ENCODE peak calls at places on chromosomes 2 and 18, in six cellular contexts. N is fibroblast of lung, E is mesendoderm, V is IMR-90, A is H1, I is SK-N-SH. R is an unnamed sample.

GRCh38 chr18:49013961-49014604 is 63.3 kb upstream of the SMAD7 start:
- DNase-seq in N (no peak), E (no peak), V (no peak), A (peak), I (no peak), R (no peak)

GRCh38 chr2:47029737-47030524 is 114.3 kb upstream of the MCFD2 start:
- DNase-seq in N (peak), E (no peak), V (peak), A (no peak), I (no peak), R (peak)

GRCh38 chr18:37435996-37436395 is 129.6 kb downstream of the CELF4 start:
- DNase-seq in N (peak), E (no peak), V (no peak), A (no peak), I (no peak), R (peak)

GRCh38 chr2:28206786-28207185 is 185.9 kb upstream of the FOSL2 start:
- DNase-seq in N (peak), E (no peak), V (no peak), A (no peak), I (no peak), R (no peak)

GRCh38 chr2:176158855-176159677 is 2.0 kb downstream of the HOXD3 start:
- DNase-seq in N (peak), E (peak), V (no peak), A (no peak), I (peak), R (no peak)

GRCh38 chr18:9025104-9025838 is 77.2 kb upstream of the NDUFV2 start:
- DNase-seq in N (peak), E (no peak), V (peak), A (no peak), I (no peak), R (peak)

GRCh38 chr18:10797882-10798281 is 272.1 kb downstream of the NAPG start:
- DNase-seq in N (no peak), E (peak), V (no peak), A (no peak), I (no peak), R (no peak)

GRCh38 chr2:191217580-191217979 is 27.6 kb upstream of the MYO1B start:
- DNase-seq in N (peak), E (peak), V (peak), A (no peak), I (no peak), R (peak)

GRCh38 chr2:231211461-231211860 is 13.0 kb downstream of the ARMC9 start:
- DNase-seq in N (no peak), E (no peak), V (no peak), A (no peak), I (no peak), R (no peak)

GRCh38 chr18:48910972-48911545 is 39.7 kb downstream of the SMAD7 start:
- DNase-seq in N (no peak), E (no peak), V (no peak), A (no peak), I (no peak), R (no peak)

GRCh38 chr2:236711440-236711839 is 141.8 kb downstream of the ACKR3 start:
- DNase-seq in N (peak), E (no peak), V (no peak), A (no peak), I (no peak), R (peak)

GRCh38 chr2:238995634-238996033 is 147.7 kb downstream of the TWIST2 start:
- DNase-seq in N (peak), E (no peak), V (no peak), A (no peak), I (no peak), R (peak)

GRCh38 chr2:74991977-74992376 is 33.5 kb downstream of the POLE4 start:
- DNase-seq in N (peak), E (peak), V (peak), A (no peak), I (no peak), R (peak)

GRCh38 chr18:59488899-59489298 is 129.8 kb upstream of the LMAN1 start:
- DNase-seq in N (no peak), E (no peak), V (no peak), A (no peak), I (no peak), R (no peak)

GRCh38 chr18:56019908-56020307 is 431.9 kb upstream of the TCF4 start:
- DNase-seq in N (no peak), E (no peak), V (no peak), A (no peak), I (no peak), R (no peak)

GRCh38 chr2:70537840-70538239 is 15.8 kb downstream of the TGFA start:
- DNase-seq in N (no peak), E (no peak), V (no peak), A (no peak), I (no peak), R (no peak)

GRCh38 chr2:141611143-141611571 is 519.7 kb downstream of the LRP1B start:
- DNase-seq in N (peak), E (peak), V (peak), A (no peak), I (no peak), R (no peak)

GRCh38 chr2:18883626-18884456 is 294.5 kb upstream of the NT5C1B start:
- DNase-seq in N (peak), E (peak), V (peak), A (no peak), I (no peak), R (peak)

GRCh38 chr18:33578371-33579146 is 540 bp downstream of the ASXL3 start:
- DNase-seq in N (no peak), E (peak), V (no peak), A (peak), I (no peak), R (no peak)

GRCh38 chr2:239706407-239706806 is 305.6 kb upstream of the HDAC4 start:
- DNase-seq in N (no peak), E (peak), V (no peak), A (no peak), I (no peak), R (no peak)

GRCh38 chr2:182072861-182073260 is 87.2 kb downstream of the PPP1R1C start:
- DNase-seq in N (peak), E (no peak), V (no peak), A (no peak), I (no peak), R (no peak)

GRCh38 chr2:47049502-47049901 is 105.6 kb downstream of the STPG4 start:
- DNase-seq in N (no peak), E (no peak), V (no peak), A (no peak), I (no peak), R (no peak)

GRCh38 chr2:225660262-225661091 is 261.0 kb downstream of the NYAP2 start:
- DNase-seq in N (peak), E (peak), V (peak), A (peak), I (peak), R (peak)

GRCh38 chr2:99565227-99565626 is 75.4 kb upstream of the REV1 start:
- DNase-seq in N (no peak), E (peak), V (no peak), A (no peak), I (no peak), R (no peak)

GRCh38 chr2:131052741-131053263 is 40.5 kb downstream of the FAM168B start:
- DNase-seq in N (no peak), E (no peak), V (no peak), A (no peak), I (no peak), R (no peak)

GRCh38 chr2:27109083-27109482 is 9.8 kb downstream of the CGREF1 start:
- DNase-seq in N (no peak), E (no peak), V (no peak), A (no peak), I (no peak), R (no peak)

GRCh38 chr2:21050164-21050563 is 6.3 kb upstream of the APOB start:
- DNase-seq in N (no peak), E (no peak), V (no peak), A (peak), I (no peak), R (no peak)

GRCh38 chr2:174762464-174762863 is 1.8 kb downstream of the CHRNA1 start:
- DNase-seq in N (no peak), E (no peak), V (no peak), A (no peak), I (no peak), R (no peak)

GRCh38 chr2:229654437-229654836 is 59.9 kb downstream of the DNER start:
- DNase-seq in N (no peak), E (no peak), V (no peak), A (no peak), I (no peak), R (no peak)

GRCh38 chr2:101371635-101372034 is 15.7 kb downstream of the CREG2 start:
- DNase-seq in N (no peak), E (no peak), V (no peak), A (no peak), I (no peak), R (no peak)

GRCh38 chr2:96152301-96153165 is 7.3 kb upstream of the DUSP2 start:
- DNase-seq in N (no peak), E (no peak), V (no peak), A (no peak), I (peak), R (no peak)

GRCh38 chr2:122072666-122073065 is 317.2 kb downstream of the TSN start:
- DNase-seq in N (peak), E (peak), V (peak), A (no peak), I (no peak), R (no peak)

GRCh38 chr2:64260817-64261216 is 116.6 kb upstream of the PELI1 start:
- DNase-seq in N (no peak), E (no peak), V (no peak), A (no peak), I (no peak), R (no peak)

GRCh38 chr18:79940126-79940813 is 11.2 kb downstream of the SLC66A2 start:
- DNase-seq in N (no peak), E (no peak), V (no peak), A (no peak), I (no peak), R (no peak)

GRCh38 chr2:151111599-151112278 is 149.9 kb downstream of the RBM43 start:
- DNase-seq in N (peak), E (peak), V (peak), A (no peak), I (no peak), R (peak)

GRCh38 chr2:75641587-75641986 is 5.0 kb upstream of the MRPL19 start:
- DNase-seq in N (no peak), E (no peak), V (peak), A (no peak), I (no peak), R (no peak)

GRCh38 chr18:76837071-76837470 is 14.7 kb downstream of the ZNF236 start:
- DNase-seq in N (no peak), E (no peak), V (no peak), A (no peak), I (no peak), R (no peak)
- H3K9ac ChIP-seq in N (no peak), E (no peak), V (no peak), A (no peak), I (no peak), R (no peak)

DNA sequence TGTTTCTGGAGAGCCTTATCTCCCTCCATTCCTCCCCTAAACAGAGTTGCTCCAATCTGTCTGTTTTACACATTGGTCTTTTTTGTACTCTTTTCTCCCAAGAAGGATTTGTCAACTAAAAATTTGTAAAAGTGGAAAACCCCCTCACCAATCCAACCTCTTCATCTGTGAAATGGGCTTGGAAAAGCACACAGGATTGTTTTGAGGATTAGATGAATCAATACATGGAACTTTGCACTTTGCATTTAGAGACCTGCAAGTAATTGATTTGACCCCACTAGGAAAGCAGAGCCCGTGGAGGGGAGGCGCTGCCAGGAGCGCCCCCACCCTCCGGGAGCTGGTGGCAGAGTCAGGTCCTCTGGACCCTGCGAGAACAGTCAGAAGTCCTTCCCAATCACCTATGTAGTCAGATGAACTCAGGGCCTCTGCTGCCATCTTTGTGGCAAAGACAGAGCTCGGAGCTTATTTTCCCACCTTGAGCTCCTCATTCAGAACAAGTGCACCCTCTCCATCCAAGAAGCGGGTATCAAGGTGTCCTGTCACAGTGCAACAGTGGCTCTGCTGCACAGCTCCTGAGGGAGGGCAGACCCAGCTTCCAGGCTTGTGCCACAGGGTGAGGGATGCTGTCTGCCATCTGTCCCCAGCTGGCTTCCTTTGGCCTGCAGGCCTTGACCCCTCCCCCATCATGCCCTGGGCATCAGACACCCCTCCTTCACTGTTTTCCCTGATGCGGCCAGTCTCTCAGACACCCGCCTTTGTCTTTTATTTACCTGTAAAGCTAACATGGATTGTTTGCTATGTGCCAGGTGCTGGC is 1.7 kb upstream of the TMEM185B start:
- DNase-seq in N (no peak), E (no peak), V (no peak), A (no peak), I (no peak), R (no peak)
- H3K9ac ChIP-seq in N (no peak), E (no peak), V (no peak), A (no peak), I (no peak), R (no peak)

GRCh38 chr2:109320195-109320935 is 191.4 kb downstream of the SH3RF3 start:
- DNase-seq in N (no peak), E (no peak), V (no peak), A (no peak), I (no peak), R (no peak)

GRCh38 chr2:109322646-109323045 is 193.6 kb downstream of the SH3RF3 start:
- DNase-seq in N (no peak), E (no peak), V (no peak), A (no peak), I (no peak), R (no peak)

GRCh38 chr2:109322111-109322510 is 193.1 kb downstream of the SH3RF3 start:
- DNase-seq in N (peak), E (no peak), V (peak), A (no peak), I (no peak), R (peak)

GRCh38 chr2:109318949-109319342 is 189.9 kb downstream of the SH3RF3 start:
- DNase-seq in N (no peak), E (no peak), V (no peak), A (no peak), I (no peak), R (no peak)

DNA sequence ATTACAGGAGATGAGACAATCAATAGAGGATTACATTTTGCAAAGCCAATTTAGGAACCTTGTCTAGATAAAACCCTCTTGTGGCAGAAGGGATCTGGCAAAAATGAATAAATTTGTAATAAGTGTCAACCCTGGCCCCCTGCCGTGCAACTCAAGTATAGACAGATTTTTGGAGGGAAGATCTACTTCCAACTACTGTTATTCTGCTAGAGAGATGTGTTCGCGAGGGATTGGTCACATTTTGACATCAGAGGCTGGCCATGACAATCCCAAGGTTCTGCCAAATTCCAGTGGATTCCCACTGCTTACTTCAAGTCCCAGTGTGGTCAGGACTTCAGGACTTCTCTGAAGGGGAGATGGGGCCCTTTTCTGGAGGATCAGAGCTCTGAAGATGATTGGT is 192.6 kb downstream of the SH3RF3 start:
- DNase-seq in N (peak), E (no peak), V (peak), A (no peak), I (no peak), R (no peak)
- H3K9ac ChIP-seq in N (peak), E (no peak), V (peak), A (no peak), I (no peak), R (no peak)

GRCh38 chr2:85886585-85886984 is 2.2 kb downstream of the ST3GAL5 start:
- DNase-seq in N (peak), E (no peak), V (peak), A (no peak), I (no peak), R (peak)
- H3K9ac ChIP-seq in N (peak), E (no peak), V (peak), A (no peak), I (peak), R (peak)

GRCh38 chr2:218275368-218276072 is 5.2 kb downstream of the PNKD start:
- DNase-seq in N (no peak), E (no peak), V (no peak), A (no peak), I (no peak), R (no peak)

GRCh38 chr2:218276986-218277755 is 6.9 kb downstream of the PNKD start:
- DNase-seq in N (no peak), E (no peak), V (no peak), A (no peak), I (no peak), R (no peak)

GRCh38 chr2:218278531-218279360 is 8.4 kb downstream of the PNKD start:
- DNase-seq in N (no peak), E (no peak), V (no peak), A (no peak), I (no peak), R (no peak)

GRCh38 chr2:218280260-218280870 is 10.0 kb downstream of the PNKD start:
- DNase-seq in N (no peak), E (no peak), V (no peak), A (no peak), I (no peak), R (no peak)

GRCh38 chr2:218277921-218278320 is 7.6 kb downstream of the PNKD start:
- DNase-seq in N (no peak), E (no peak), V (no peak), A (no peak), I (no peak), R (no peak)
- H3K9ac ChIP-seq in N (no peak), E (no peak), V (no peak), A (no peak), I (no peak), R (no peak)

DNA sequence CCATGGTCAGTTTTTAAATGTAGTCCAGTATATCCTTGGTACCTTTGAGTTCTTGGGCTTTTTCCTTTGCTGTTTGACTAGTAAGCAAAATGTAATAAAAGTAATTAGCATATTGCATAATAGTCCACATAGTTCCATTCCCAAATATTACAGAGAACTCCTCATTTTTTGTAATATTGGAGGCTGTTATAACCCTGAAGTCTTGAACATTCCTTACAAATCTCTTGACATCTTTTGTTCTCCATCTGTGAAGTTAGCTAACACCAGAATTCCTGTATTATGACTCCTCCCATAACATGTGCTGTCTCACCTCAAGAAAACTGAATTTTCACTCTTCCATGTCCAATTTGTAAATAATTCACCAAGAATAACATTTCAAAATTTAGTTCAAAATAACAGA is 17.1 kb downstream of the CREB1 start:
- DNase-seq in N (peak), E (no peak), V (no peak), A (no peak), I (no peak), R (no peak)
- H3K9ac ChIP-seq in N (no peak), E (no peak), V (no peak), A (no peak), I (no peak), R (no peak)

GRCh38 chr2:2331905-2332280 is 818 bp upstream of the MYT1L start:
- DNase-seq in N (no peak), E (peak), V (no peak), A (peak), I (peak), R (no peak)
- H3K9ac ChIP-seq in N (no peak), E (no peak), V (no peak), A (no peak), I (no peak), R (no peak)

GRCh38 chr18:13305326-13305725 is 86.8 kb downstream of the LDLRAD4 start:
- DNase-seq in N (no peak), E (no peak), V (no peak), A (no peak), I (no peak), R (no peak)

GRCh38 chr18:13300796-13301195 is 82.2 kb downstream of the LDLRAD4 start:
- DNase-seq in N (no peak), E (no peak), V (no peak), A (no peak), I (no peak), R (no peak)

GRCh38 chr18:13302611-13303267 is 84.2 kb downstream of the LDLRAD4 start:
- DNase-seq in N (no peak), E (no peak), V (no peak), A (no peak), I (no peak), R (no peak)

GRCh38 chr18:13301691-13302469 is 83.3 kb downstream of the LDLRAD4 start:
- DNase-seq in N (no peak), E (no peak), V (no peak), A (no peak), I (no peak), R (no peak)

DNA sequence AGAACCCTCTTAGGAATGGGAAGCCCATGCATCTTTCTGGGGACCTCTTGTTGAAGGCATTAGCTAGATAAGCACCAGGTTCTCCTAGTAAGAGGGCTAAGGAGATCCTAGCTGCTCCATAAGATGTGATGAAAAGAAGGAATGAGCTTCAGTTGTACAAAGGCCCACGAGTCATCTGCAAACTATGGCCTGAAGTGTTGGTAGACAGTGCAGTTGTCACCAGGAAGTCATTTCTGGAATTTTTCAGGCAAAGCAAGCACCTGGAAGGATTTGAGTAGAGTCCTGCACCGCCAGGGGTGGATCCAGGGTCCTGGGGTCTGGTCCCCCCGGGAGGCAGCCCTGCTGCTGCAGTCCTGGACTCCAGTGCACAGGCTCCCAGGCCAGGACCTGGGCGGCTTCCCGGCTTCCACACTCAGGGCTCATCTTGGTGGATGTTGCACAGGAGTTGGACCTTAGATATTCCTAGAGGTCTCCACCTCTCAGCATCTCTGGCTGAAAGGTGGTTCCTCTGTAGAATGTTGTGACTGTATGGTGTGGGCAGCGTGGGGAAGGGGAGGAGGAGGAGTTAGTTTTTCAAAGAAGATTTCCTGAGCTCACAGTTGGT is 85.3 kb downstream of the LDLRAD4 start:
- DNase-seq in N (no peak), E (peak), V (no peak), A (no peak), I (no peak), R (no peak)
- H3K9ac ChIP-seq in N (no peak), E (no peak), V (no peak), A (no peak), I (no peak), R (no peak)